ENCODE peak calls at places on chromosome 4, in seven cellular contexts. O is esophagus squamous epithelium; J is left ventricle myocardium inferior; V is osteoblast; E is CD8-positive, alpha-beta T cell; D is HepG2; P is neural progenitor cell. H is an unnamed sample.

GRCh38 chr4:124777007-124777406 is 64.5 kb upstream of the ANKRD50 start:
- DNase-seq in O (no peak), J (no peak), V (no peak), E (no peak), D (no peak), P (no peak), H (no peak)

GRCh38 chr4:77911091-77911490 is 48.5 kb downstream of the MRPL1 start:
- DNase-seq in O (no peak), J (no peak), V (no peak), E (no peak), D (no peak), P (no peak), H (no peak)

GRCh38 chr4:77082886-77083608 is 7.3 kb upstream of the CCNI start:
- DNase-seq in O (no peak), J (no peak), V (no peak), E (no peak), D (no peak), P (no peak), H (no peak)

GRCh38 chr4:61427099-61427817 is 227.1 kb downstream of the ADGRL3 start:
- DNase-seq in O (no peak), J (no peak), V (no peak), E (no peak), D (no peak), P (no peak), H (no peak)

GRCh38 chr4:10040049-10040892 is 19.0 kb upstream of the SLC2A9 start:
- DNase-seq in O (no peak), J (no peak), V (no peak), E (no peak), D (no peak), P (no peak), H (no peak)

GRCh38 chr4:87717276-87718031 is 67.4 kb downstream of the DMP1 start:
- DNase-seq in O (no peak), J (no peak), V (peak; percentile 74), E (no peak), D (no peak), P (no peak), H (no peak)

GRCh38 chr4:88938138-88938537 is 118.8 kb downstream of the FAM13A start:
- DNase-seq in O (no peak), J (no peak), V (peak; percentile 58), E (no peak), D (no peak), P (no peak), H (peak; percentile 91)

GRCh38 chr4:76309939-76310549 is 3.5 kb downstream of the STBD1 start:
- DNase-seq in O (no peak), J (no peak), V (no peak), E (no peak), D (no peak), P (no peak), H (no peak)

GRCh38 chr4:149549911-149550310 is 265.7 kb downstream of the IQCM start:
- DNase-seq in O (no peak), J (no peak), V (peak; percentile 6), E (no peak), D (no peak), P (peak; percentile 38), H (no peak)

GRCh38 chr4:146585761-146586333 is 52.8 kb upstream of the POU4F2 start:
- DNase-seq in O (no peak), J (no peak), V (no peak), E (no peak), D (no peak), P (no peak), H (peak; percentile 28)

GRCh38 chr4:76716020-76716419 is 181.9 kb downstream of the SOWAHB start:
- DNase-seq in O (no peak), J (no peak), V (no peak), E (no peak), D (no peak), P (no peak), H (no peak)

GRCh38 chr4:17323619-17324400 is 188.1 kb downstream of the QDPR start:
- DNase-seq in O (no peak), J (no peak), V (no peak), E (no peak), D (no peak), P (no peak), H (peak; percentile 14)

GRCh38 chr4:184395451-184395917 is 78.9 kb downstream of the IRF2 start:
- DNase-seq in O (no peak), J (no peak), V (no peak), E (no peak), D (no peak), P (no peak), H (no peak)

GRCh38 chr4:8316251-8316771 is 46.8 kb downstream of the HTRA3 start:
- DNase-seq in O (no peak), J (no peak), V (peak; percentile 27), E (no peak), D (no peak), P (no peak), H (no peak)

GRCh38 chr4:10045481-10045880 is 24.2 kb upstream of the SLC2A9 start:
- DNase-seq in O (no peak), J (no peak), V (peak; percentile 45), E (no peak), D (peak; percentile 93), P (no peak), H (no peak)

GRCh38 chr4:45241976-45242375 is 515.6 kb upstream of the GNPDA2 start:
- DNase-seq in O (no peak), J (no peak), V (no peak), E (no peak), D (no peak), P (no peak), H (no peak)

GRCh38 chr4:176478076-176478475 is 158.3 kb downstream of the SPCS3 start:
- DNase-seq in O (no peak), J (no peak), V (no peak), E (no peak), D (no peak), P (no peak), H (peak; percentile 31)

GRCh38 chr4:128241425-128241913 is 46.1 kb downstream of the PGRMC2 start:
- DNase-seq in O (no peak), J (no peak), V (peak; percentile 77), E (no peak), D (peak; percentile 57), P (no peak), H (peak; percentile 98)

GRCh38 chr4:39410415-39410814 is 3.7 kb downstream of the KLB start:
- DNase-seq in O (no peak), J (no peak), V (peak; percentile 72), E (no peak), D (no peak), P (no peak), H (no peak)

GRCh38 chr4:39406763-39407583 is at the start of gene KLB:
- DNase-seq in O (no peak), J (no peak), V (no peak), E (no peak), D (peak; percentile 97), P (no peak), H (no peak)

GRCh38 chr4:39407584-39407885 is 805 bp downstream of the KLB start:
- DNase-seq in O (no peak), J (no peak), V (no peak), E (no peak), D (no peak), P (no peak), H (no peak)
- H3K4me3 ChIP-seq in O (no peak overlapping the region), J (no peak overlapping the region), V (no peak overlapping the region), E (no peak overlapping the region), D (peak overlapping the region; percentile 99), P (no peak overlapping the region), H (no peak overlapping the region)

GRCh38 chr4:169612869-169613859 is 781 bp upstream of the NEK1 start:
- DNase-seq in O (no peak), J (peak; percentile 60), V (peak; percentile 80), E (peak; percentile 70), D (peak; percentile 70), P (peak; percentile 84), H (no peak)
- TF ChIP-seq CTCF in O (peak; percentile 76), J (peak; percentile 76), V (peak; percentile 83), E (peak; percentile 77), D (peak; percentile 83), P (peak; percentile 83), H (peak; percentile 69)

GRCh38 chr4:103719320-103720204 is at the start of gene TACR3:
- DNase-seq in O (no peak), J (no peak), V (peak; percentile 34), E (no peak), D (no peak), P (peak; percentile 71), H (no peak)

GRCh38 chr4:103721251-103721650 is 1.5 kb upstream of the TACR3 start:
- DNase-seq in O (no peak), J (no peak), V (no peak), E (no peak), D (no peak), P (no peak), H (no peak)

GRCh38 chr4:103720661-103721060 is 876 bp upstream of the TACR3 start:
- DNase-seq in O (no peak), J (no peak), V (peak; percentile 26), E (no peak), D (no peak), P (no peak), H (no peak)

DNA sequence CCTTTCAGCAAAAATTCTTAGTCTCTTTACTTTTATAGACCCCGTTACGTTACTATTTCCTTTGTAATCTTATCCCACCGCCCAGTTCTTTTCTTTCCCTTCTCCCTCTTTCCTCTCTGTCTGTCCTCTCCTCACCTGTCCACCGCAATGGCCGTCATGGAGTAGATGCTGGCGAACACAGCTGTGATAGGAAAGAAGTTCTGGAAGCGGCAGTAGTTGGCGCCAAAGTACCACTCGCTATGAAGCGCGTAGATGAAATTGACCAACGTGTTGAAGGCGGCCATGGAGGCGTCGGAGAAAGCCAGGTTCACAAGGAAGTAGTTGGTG is 829 bp downstream of the TACR3 start:
- DNase-seq in O (no peak), J (no peak), V (no peak), E (no peak), D (no peak), P (peak; percentile 57), H (no peak)
- H3K4me3 ChIP-seq in O (no peak overlapping the region), J (peak overlapping the region; percentile 36), V (no peak overlapping the region), E (no peak overlapping the region), D (no peak overlapping the region), P (peak overlapping the region; percentile 58), H (no peak overlapping the region)

GRCh38 chr4:121421594-121421993 is 40.8 kb upstream of the QRFPR start:
- DNase-seq in O (no peak), J (no peak), V (no peak), E (no peak), D (no peak), P (peak; percentile 35), H (no peak)
- TF ChIP-seq CTCF in O (no peak), J (peak; percentile 70), V (peak; percentile 38), E (no peak), D (peak; percentile 17), P (peak; percentile 67), H (no peak)

GRCh38 chr4:173528378-173529321 is 1.4 kb downstream of the HAND2 start:
- DNase-seq in O (no peak), J (peak; percentile 36), V (peak; percentile 85), E (no peak), D (no peak), P (peak; percentile 66), H (no peak)
- H3K4me3 ChIP-seq in O (no peak overlapping the region), J (peak overlapping the region; percentile 84), V (peak overlapping the region; percentile 65), E (no peak overlapping the region), D (no peak overlapping the region), P (peak overlapping the region; percentile 39), H (peak overlapping the region; percentile 65)

H was measured in AG04449.